ENCODE peak calls at places on chromosome 19, in five cellular contexts. Z, O, G, X and Q are unnamed samples.

GRCh38 chr19:50567052-50567841 is 988 bp downstream of the LRRC4B start:
- DNase-seq in Z (no peak), O (no peak), X (peak), G (peak), Q (no peak)

GRCh38 chr19:54548806-54549205 is 24.8 kb upstream of the LILRA2 start:
- DNase-seq in Z (no peak), G (no peak), O (no peak), X (no peak), Q (no peak)

GRCh38 chr19:41872775-41873647 is 4.1 kb upstream of the CD79A start:
- DNase-seq in O (no peak), Z (peak), X (peak), G (peak), Q (peak)

GRCh38 chr19:5697022-5697889 is 7.2 kb downstream of the RPL36 start:
- DNase-seq in Z (no peak), G (peak), O (no peak), X (no peak), Q (no peak)

GRCh38 chr19:38699027-38699346 is 45.3 kb downstream of the CAPN12 start:
- DNase-seq in O (no peak), Z (no peak), G (no peak), X (no peak), Q (no peak)

GRCh38 chr19:11480081-11480926 is 542 bp downstream of the ELAVL3 start:
- DNase-seq in X (no peak), G (peak), O (no peak), Z (no peak), Q (no peak)

GRCh38 chr19:37779139-37780035 is at the start of gene ZNF573:
- DNase-seq in O (peak), X (peak), Z (peak), G (peak), Q (peak)

GRCh38 chr19:19835560-19836038 is 14.0 kb upstream of the ZNF506 start:
- DNase-seq in O (no peak), X (no peak), Z (no peak), G (no peak), Q (no peak)

GRCh38 chr19:58097349-58097748 is 682 bp downstream of the ZSCAN18 start:
- DNase-seq in Z (no peak), O (no peak), G (peak), X (no peak), Q (no peak)

GRCh38 chr19:40383668-40384248 is 6.2 kb downstream of the HIPK4 start:
- DNase-seq in G (no peak), X (no peak), Z (no peak), O (no peak), Q (no peak)
- TF ChIP-seq JUND in G (no peak), X (no peak), Z (no peak), O (no peak), Q (no peak)

DNA sequence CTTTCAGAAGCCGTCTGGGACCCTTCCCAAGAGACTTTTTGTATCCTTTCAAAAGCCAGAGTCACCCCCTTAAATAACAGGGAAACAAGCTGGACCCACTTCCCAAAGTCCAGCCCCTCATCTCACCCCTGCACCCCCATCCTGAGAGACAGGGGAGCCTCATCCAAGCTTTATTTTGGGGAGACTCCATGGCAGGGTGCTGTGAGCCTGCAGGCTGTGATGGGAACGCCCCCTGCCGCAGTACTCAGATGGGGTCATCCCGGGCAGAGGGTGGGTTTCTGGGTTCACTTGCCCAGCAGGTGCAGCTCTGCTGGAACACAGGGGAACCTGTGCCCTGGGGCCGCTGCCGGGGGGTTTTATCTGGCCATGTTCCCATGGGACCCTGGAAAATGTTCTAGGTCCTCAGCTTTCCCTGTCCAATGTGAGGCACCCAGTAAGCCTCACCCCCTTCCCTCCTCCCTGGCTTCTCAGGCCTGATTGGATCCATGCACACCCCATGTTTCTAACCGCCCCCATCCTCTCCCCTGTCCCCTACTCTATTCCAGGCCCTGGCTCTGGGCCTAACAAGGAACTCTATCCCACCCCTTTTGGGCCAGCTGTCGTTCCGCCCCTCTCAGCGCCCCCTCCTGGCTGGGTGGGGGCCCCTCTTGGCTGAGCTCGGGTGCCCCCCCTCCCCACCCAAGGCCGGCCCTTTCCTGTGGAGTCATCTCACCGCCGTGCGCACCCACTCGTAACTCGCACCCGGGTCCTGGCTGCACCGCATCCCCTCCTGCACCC is 1.0 kb downstream of the HIF3A start:
- DNase-seq in Z (no peak), O (no peak), G (peak), X (peak), Q (no peak)
- TF ChIP-seq JUND in Z (no peak), O (no peak), G (no peak), X (no peak), Q (no peak)

GRCh38 chr19:13613447-13613846 is 107.2 kb upstream of the CACNA1A start:
- DNase-seq in O (no peak), Z (no peak), X (no peak), G (no peak), Q (no peak)
- TF ChIP-seq JUND in O (no peak), Z (no peak), X (no peak), G (no peak), Q (no peak)

GRCh38 chr19:33260628-33261418 is 35.2 kb upstream of the SLC7A10 start:
- DNase-seq in Z (no peak), O (no peak), X (no peak), G (no peak), Q (no peak)
- TF ChIP-seq JUND in Z (no peak), O (no peak), X (no peak), G (no peak), Q (no peak)

GRCh38 chr19:48329167-48329891 is 4.0 kb downstream of the EMP3 start:
- DNase-seq in G (no peak), O (peak), X (peak), Z (no peak), Q (no peak)
- TF ChIP-seq JUND in G (peak), O (no peak), X (peak), Z (no peak), Q (no peak)

DNA sequence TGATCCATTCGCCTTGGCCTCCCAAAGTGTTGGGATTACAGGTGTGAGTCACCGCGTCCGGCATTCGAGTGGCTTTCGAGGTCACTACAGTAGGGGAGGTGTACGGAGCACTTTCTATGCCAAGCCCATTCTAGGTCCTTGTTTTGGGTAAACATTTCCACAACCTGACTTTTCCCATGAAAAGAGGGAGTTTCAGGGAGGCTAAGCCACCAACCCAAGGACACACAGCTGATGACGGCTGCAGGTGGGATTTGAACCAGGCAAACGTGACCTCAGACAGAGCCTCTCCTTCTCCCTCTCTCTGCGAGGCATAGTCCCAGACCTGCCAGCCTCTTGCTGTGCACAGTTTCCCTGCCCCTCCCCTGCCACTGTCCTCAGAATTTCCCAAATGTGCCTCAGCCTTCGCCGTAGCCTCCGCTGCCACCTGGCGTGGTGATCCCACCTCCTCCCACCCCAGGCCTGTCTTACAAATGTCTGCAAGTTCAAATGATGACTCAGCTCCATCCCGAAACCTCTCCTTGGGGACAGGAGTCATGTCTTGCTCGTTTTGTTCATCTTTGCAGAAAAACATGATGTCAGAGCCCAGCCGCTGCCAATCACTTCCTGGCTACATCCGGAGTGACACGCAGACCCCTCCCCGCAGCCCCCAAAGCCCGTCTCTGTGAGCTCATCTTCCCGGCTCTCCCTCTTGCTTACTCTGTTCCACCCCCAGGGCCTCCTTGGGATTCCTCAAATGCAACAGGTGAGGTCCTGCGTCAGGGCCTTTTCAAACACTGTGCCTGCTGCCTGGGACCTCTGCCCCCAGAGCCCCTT is 6.6 kb upstream of the GADD45B start:
- DNase-seq in O (no peak), Z (peak), X (peak), G (no peak), Q (no peak)
- TF ChIP-seq JUND in O (no peak), Z (peak), X (no peak), G (no peak), Q (no peak)

DNA sequence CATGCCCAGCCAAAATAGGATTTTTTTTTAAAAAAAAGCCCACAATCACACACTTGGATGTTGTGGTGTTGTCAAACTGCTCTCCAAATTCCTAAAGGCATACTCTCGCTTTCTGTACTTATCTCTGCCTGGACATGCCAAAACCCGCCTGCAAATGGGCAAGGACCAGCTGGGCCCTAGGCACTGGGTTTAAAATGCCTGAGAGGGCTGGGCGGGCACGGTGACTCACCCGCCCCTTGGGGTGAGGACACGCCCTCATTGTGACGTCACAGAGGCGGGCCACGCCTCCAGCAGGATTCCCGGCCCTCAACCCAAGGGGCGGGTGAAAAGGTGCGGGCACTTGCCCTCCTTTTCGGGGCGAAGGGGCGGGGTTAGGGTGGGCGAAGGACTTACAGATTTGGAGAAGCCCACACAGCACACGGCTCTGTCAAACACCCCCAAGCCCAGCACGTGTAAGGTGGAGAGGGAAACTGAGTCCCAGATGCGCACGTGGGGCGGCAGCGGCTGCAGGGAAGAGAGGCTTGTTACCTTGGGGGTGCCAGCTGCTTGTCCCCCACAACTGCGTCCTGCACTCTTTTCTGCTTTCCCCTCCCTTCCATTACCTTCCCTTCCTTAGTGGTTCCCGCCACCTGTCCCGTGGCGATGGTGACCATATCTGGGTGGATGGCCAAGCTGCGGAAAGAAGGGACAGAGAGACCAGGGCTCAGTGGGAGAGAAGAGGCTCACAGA is 6.6 kb downstream of the EML2 start:
- DNase-seq in X (peak), Z (peak), O (no peak), G (peak), Q (peak)
- TF ChIP-seq JUND in X (peak), Z (no peak), O (no peak), G (peak), Q (no peak)

DNA sequence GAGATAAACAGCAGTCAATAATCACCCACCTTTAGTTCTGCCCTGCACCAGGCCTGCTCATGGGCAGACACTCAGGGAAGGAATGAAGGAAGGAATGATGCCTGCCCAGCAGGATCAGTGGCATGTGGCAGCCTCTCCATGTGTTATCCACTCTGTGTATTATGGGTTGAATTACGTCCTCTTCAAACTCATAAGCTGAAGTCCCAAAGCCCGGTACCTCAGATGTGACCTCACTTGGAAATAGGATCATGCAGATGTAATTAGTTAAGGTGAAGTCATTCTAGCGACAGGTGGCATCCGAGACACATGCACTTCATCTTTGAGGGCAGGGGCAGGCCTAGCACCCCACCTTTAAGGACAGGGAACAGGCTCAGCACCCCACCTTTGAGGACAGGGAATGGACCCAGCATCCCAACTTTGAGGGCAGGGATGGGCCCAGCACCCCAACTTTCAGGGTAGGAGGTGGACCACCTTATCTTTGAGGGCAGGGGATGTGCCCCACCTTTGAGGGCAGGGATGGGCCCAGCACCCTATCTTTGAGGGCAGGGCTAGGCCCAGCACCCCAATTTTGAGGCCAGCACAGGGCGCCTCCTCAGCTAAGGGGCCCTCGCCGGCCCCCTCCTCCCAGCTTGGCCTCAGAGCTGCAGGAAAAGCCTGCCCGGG is 127.6 kb downstream of the URI1 start:
- DNase-seq in G (no peak), X (no peak), O (no peak), Z (no peak), Q (no peak)
- TF ChIP-seq JUND in G (no peak), X (no peak), O (no peak), Z (no peak), Q (no peak)